ENCODE peak calls at places on chromosome 22, in four cellular contexts. One of them, this sample, is unnamed.

GRCh38 chr22:48391171-48391711 is 1436.4 kb downstream of the BRD1 start:
- DNase-seq in K562: no peak
- DNase-seq in HepG2: no peak
- DNase-seq in GM12878: no peak
- DNase-seq in this sample: no peak

GRCh38 chr22:18044548-18045271 is 20.3 kb upstream of the MICAL3 start:
- DNase-seq in K562: no peak
- DNase-seq in HepG2: peak; percentile 94
- DNase-seq in GM12878: no peak
- DNase-seq in this sample: no peak

GRCh38 chr22:20219667-20220628 is 48.2 kb downstream of the RTN4R start:
- DNase-seq in K562: peak; percentile 92
- DNase-seq in HepG2: no peak
- DNase-seq in GM12878: no peak
- DNase-seq in this sample: no peak

GRCh38 chr22:27959335-27960090 is 40.5 kb upstream of the PITPNB start:
- DNase-seq in K562: no peak
- DNase-seq in HepG2: no peak
- DNase-seq in GM12878: no peak
- DNase-seq in this sample: no peak

GRCh38 chr22:37674951-37675929 is at the start of gene LGALS1:
- DNase-seq in K562: peak; percentile 90
- DNase-seq in HepG2: peak; percentile 81
- DNase-seq in GM12878: no peak
- DNase-seq in this sample: peak; percentile 81

GRCh38 chr22:25038771-25039170 is 86.3 kb downstream of the KIAA1671 start:
- DNase-seq in K562: no peak
- DNase-seq in HepG2: no peak
- DNase-seq in GM12878: no peak
- DNase-seq in this sample: no peak

GRCh38 chr22:32649515-32650200 is 151.8 kb upstream of the TIMP3 start:
- DNase-seq in K562: peak; percentile 11
- DNase-seq in HepG2: no peak
- DNase-seq in GM12878: no peak
- DNase-seq in this sample: no peak

GRCh38 chr22:43014062-43014875 is 680 bp downstream of the PACSIN2 start:
- DNase-seq in K562: peak; percentile 48
- DNase-seq in HepG2: peak; percentile 32
- DNase-seq in GM12878: no peak
- DNase-seq in this sample: peak; percentile 65

GRCh38 chr22:22800716-22801115 is 86.9 kb upstream of the IGLL5 start:
- DNase-seq in K562: no peak
- DNase-seq in HepG2: no peak
- DNase-seq in GM12878: no peak
- DNase-seq in this sample: no peak

GRCh38 chr22:35155403-35156025 is 89.6 kb downstream of the ISX start:
- DNase-seq in K562: peak; percentile 20
- DNase-seq in HepG2: no peak
- DNase-seq in GM12878: no peak
- DNase-seq in this sample: peak; percentile 24
- TF ChIP-seq ETV6 in K562: no peak
- TF ChIP-seq ETV6 in HepG2: no peak
- TF ChIP-seq ETV6 in GM12878: no peak
- TF ChIP-seq ETV6 in this sample: no peak

GRCh38 chr22:41876275-41876674 is 38.6 kb downstream of the SHISA8 start:
- DNase-seq in K562: no peak
- DNase-seq in HepG2: no peak
- DNase-seq in GM12878: no peak
- DNase-seq in this sample: no peak
- TF ChIP-seq ETV6 in K562: no peak
- TF ChIP-seq ETV6 in HepG2: no peak
- TF ChIP-seq ETV6 in GM12878: no peak
- TF ChIP-seq ETV6 in this sample: no peak

DNA sequence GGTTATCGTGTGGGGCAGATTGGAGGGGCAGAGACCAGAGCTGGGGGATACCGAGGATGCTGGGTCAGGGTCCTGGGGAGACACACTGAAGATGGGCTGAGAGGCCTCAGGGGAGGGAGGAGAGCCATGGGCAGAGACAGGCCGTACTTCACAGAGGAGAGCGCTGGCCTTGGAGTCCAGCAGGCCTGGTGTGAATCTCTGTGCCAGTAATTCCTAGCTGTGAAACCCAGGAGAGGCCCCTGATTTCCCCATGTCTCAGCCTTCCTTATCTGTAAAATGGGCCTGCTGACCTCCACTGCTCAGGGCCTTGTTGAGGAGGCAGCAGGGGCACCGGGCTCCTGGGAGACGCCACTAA is 23.4 kb downstream of the CACNA1I start:
- DNase-seq in K562: no peak
- DNase-seq in HepG2: no peak
- DNase-seq in GM12878: no peak
- DNase-seq in this sample: no peak
- TF ChIP-seq ETV6 in K562: no peak
- TF ChIP-seq ETV6 in HepG2: no peak
- TF ChIP-seq ETV6 in GM12878: no peak
- TF ChIP-seq ETV6 in this sample: no peak

GRCh38 chr22:46456818-46457163 is 80.6 kb downstream of the CELSR1 start:
- DNase-seq in K562: no peak
- DNase-seq in HepG2: peak; percentile 25
- DNase-seq in GM12878: no peak
- DNase-seq in this sample: no peak

GRCh38 chr22:46458525-46458924 is 78.9 kb downstream of the CELSR1 start:
- DNase-seq in K562: no peak
- DNase-seq in HepG2: no peak
- DNase-seq in GM12878: no peak
- DNase-seq in this sample: no peak

GRCh38 chr22:46459347-46460065 is 77.9 kb downstream of the CELSR1 start:
- DNase-seq in K562: no peak
- DNase-seq in HepG2: no peak
- DNase-seq in GM12878: no peak
- DNase-seq in this sample: no peak

GRCh38 chr22:46455453-46455852 is 82.0 kb downstream of the CELSR1 start:
- DNase-seq in K562: no peak
- DNase-seq in HepG2: no peak
- DNase-seq in GM12878: no peak
- DNase-seq in this sample: no peak

DNA sequence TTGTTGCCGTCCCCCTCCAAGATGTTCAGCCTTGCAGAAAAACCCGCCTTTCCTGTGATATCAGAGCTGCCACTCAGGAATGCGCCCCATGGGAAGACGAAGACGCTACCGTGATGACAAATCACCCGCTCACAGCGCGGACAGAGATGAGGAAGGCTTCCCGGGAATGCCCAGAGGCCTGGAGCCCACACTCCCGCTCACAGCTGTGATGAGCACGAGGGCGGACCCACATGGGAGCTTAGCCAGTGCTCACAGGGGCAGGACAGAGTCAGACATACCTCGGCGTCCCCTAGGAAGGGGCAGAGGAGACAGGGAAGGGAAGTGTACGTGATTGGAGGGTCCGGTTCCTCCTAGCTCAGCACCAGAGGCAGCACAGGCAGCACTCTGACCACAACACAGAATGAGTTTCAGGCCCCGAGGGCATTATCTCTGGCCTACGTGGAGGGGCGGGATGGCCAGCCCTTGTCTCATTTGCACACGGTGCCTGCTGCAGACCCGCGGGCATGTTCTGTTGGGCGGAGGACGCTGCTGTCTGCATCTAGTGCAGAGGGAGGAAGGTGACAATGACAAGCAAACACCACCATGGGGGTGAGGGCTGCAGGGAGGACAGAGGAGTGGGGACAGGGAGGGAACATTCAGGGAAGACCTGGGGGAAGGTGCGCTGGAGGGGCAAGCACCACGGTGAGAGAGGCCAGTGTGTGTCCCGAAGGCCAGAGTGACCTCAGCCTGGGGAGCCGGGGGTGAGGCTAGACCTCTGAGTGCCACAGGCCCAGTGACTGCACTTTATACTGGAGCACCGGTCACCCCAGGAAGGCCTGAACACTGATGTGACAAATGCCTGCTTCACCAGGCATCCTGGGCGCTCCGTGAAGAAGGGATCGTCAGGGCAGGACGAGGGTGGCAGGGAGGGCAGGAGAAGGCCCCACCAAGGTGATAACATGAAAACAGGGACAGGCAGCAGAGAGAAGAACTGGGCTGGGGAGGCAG is 79.6 kb downstream of the CELSR1 start:
- DNase-seq in K562: no peak
- DNase-seq in HepG2: no peak
- DNase-seq in GM12878: no peak
- DNase-seq in this sample: no peak
- TF ChIP-seq ETV6 in K562: no peak
- TF ChIP-seq ETV6 in HepG2: no peak
- TF ChIP-seq ETV6 in GM12878: no peak
- TF ChIP-seq ETV6 in this sample: no peak

GRCh38 chr22:36351921-36352774 is 35.6 kb downstream of the MYH9 start:
- DNase-seq in K562: no peak
- DNase-seq in HepG2: peak; percentile 91
- DNase-seq in GM12878: no peak
- DNase-seq in this sample: no peak

GRCh38 chr22:36348760-36349159 is 39.0 kb downstream of the MYH9 start:
- DNase-seq in K562: no peak
- DNase-seq in HepG2: no peak
- DNase-seq in GM12878: no peak
- DNase-seq in this sample: no peak

GRCh38 chr22:36352775-36353507 is 34.8 kb downstream of the MYH9 start:
- DNase-seq in K562: no peak
- DNase-seq in HepG2: peak; percentile 92
- DNase-seq in GM12878: no peak
- DNase-seq in this sample: no peak

GRCh38 chr22:36349726-36350125 is 38.0 kb downstream of the MYH9 start:
- DNase-seq in K562: no peak
- DNase-seq in HepG2: no peak
- DNase-seq in GM12878: no peak
- DNase-seq in this sample: no peak

GRCh38 chr22:36350751-36351594 is 36.8 kb downstream of the MYH9 start:
- DNase-seq in K562: no peak
- DNase-seq in HepG2: peak; percentile 91
- DNase-seq in GM12878: no peak
- DNase-seq in this sample: no peak
- TF ChIP-seq ETV6 in K562: no peak
- TF ChIP-seq ETV6 in HepG2: no peak
- TF ChIP-seq ETV6 in GM12878: no peak
- TF ChIP-seq ETV6 in this sample: no peak

DNA sequence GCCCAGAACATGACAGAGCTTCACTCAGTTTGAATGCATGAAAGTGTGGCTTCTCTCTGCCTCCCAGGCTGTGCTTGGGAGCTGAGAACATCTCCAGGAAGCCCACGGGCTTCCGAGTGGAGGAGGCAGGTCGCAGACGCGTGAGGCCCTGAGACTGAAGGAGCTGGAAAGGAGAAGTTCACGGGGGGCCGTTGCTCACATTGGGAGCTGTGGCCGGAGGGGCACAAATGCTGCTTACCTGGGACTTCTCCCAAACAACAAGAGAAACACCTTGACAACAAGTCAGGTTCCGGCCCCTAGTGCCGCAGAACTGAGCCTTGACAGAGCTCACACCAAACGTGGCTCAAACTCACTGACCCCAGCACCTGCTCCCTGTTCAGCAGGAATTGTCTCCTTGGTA is 207.0 kb downstream of the BRD1 start:
- DNase-seq in K562: no peak
- DNase-seq in HepG2: no peak
- DNase-seq in GM12878: no peak
- DNase-seq in this sample: peak; percentile 4
- TF ChIP-seq ETV6 in K562: no peak
- TF ChIP-seq ETV6 in HepG2: no peak
- TF ChIP-seq ETV6 in GM12878: no peak
- TF ChIP-seq ETV6 in this sample: no peak

GRCh38 chr22:45531944-45532631 is 29.4 kb downstream of the FBLN1 start:
- DNase-seq in K562: no peak
- DNase-seq in HepG2: no peak
- DNase-seq in GM12878: no peak
- DNase-seq in this sample: no peak
- TF ChIP-seq ETV6 in K562: no peak
- TF ChIP-seq ETV6 in HepG2: no peak
- TF ChIP-seq ETV6 in GM12878: no peak
- TF ChIP-seq ETV6 in this sample: no peak

This sample was measured in WTC11.